ENCODE peak calls at places on chromosomes 4 and X, in five cellular contexts. One of them, this sample, is unnamed.

GRCh38 chr4:126977306-126977705 is 655.5 kb upstream of the INTU start:
- DNase-seq in smooth muscle cell of the brain vasculature: no peak
- DNase-seq in stimulated activated naive CD4-positive, alpha-beta T cell: no peak
- DNase-seq in mammary epithelial cell: no peak
- DNase-seq in heart left ventricle: no peak
- DNase-seq in this sample: no peak

GRCh38 chrX:119407681-119408080 is 8.5 kb downstream of the SLC25A43 start:
- DNase-seq in smooth muscle cell of the brain vasculature: no peak
- DNase-seq in stimulated activated naive CD4-positive, alpha-beta T cell: no peak
- DNase-seq in mammary epithelial cell: no peak
- DNase-seq in heart left ventricle: no peak
- DNase-seq in this sample: no peak

GRCh38 chr4:75137302-75137701 is 204.4 kb downstream of the PARM1 start:
- DNase-seq in smooth muscle cell of the brain vasculature: no peak
- DNase-seq in stimulated activated naive CD4-positive, alpha-beta T cell: no peak
- DNase-seq in mammary epithelial cell: no peak
- DNase-seq in heart left ventricle: no peak
- DNase-seq in this sample: no peak

GRCh38 chr4:87651941-87652340 is 1.9 kb downstream of the DMP1 start:
- DNase-seq in smooth muscle cell of the brain vasculature: no peak
- DNase-seq in stimulated activated naive CD4-positive, alpha-beta T cell: no peak
- DNase-seq in mammary epithelial cell: no peak
- DNase-seq in heart left ventricle: no peak
- DNase-seq in this sample: no peak

GRCh38 chr4:172996571-172997216 is 171.9 kb upstream of the GALNT7 start:
- DNase-seq in smooth muscle cell of the brain vasculature: no peak
- DNase-seq in stimulated activated naive CD4-positive, alpha-beta T cell: no peak
- DNase-seq in mammary epithelial cell: peak; percentile 91
- DNase-seq in heart left ventricle: no peak
- DNase-seq in this sample: no peak

GRCh38 chrX:15930585-15930984 is 76.0 kb upstream of the AP1S2 start:
- DNase-seq in smooth muscle cell of the brain vasculature: no peak
- DNase-seq in stimulated activated naive CD4-positive, alpha-beta T cell: no peak
- DNase-seq in mammary epithelial cell: peak; percentile 45
- DNase-seq in heart left ventricle: no peak
- DNase-seq in this sample: no peak

GRCh38 chr4:3484057-3484973 is 21.2 kb downstream of the DOK7 start:
- DNase-seq in smooth muscle cell of the brain vasculature: no peak
- DNase-seq in stimulated activated naive CD4-positive, alpha-beta T cell: no peak
- DNase-seq in mammary epithelial cell: peak; percentile 87
- DNase-seq in heart left ventricle: peak; percentile 88
- DNase-seq in this sample: no peak

GRCh38 chr4:28391877-28392276 is 1531.2 kb downstream of the STIM2 start:
- DNase-seq in smooth muscle cell of the brain vasculature: no peak
- DNase-seq in stimulated activated naive CD4-positive, alpha-beta T cell: no peak
- DNase-seq in mammary epithelial cell: peak; percentile 29
- DNase-seq in heart left ventricle: no peak
- DNase-seq in this sample: no peak

GRCh38 chrX:17968367-17968766 is 107.3 kb upstream of the RAI2 start:
- DNase-seq in smooth muscle cell of the brain vasculature: no peak
- DNase-seq in stimulated activated naive CD4-positive, alpha-beta T cell: no peak
- DNase-seq in mammary epithelial cell: no peak
- DNase-seq in heart left ventricle: no peak
- DNase-seq in this sample: no peak

GRCh38 chr4:105451346-105451745 is 22.5 kb downstream of the PPA2 start:
- DNase-seq in smooth muscle cell of the brain vasculature: no peak
- DNase-seq in stimulated activated naive CD4-positive, alpha-beta T cell: no peak
- DNase-seq in mammary epithelial cell: no peak
- DNase-seq in heart left ventricle: no peak
- DNase-seq in this sample: no peak

GRCh38 chrX:50971390-50971789 is 60.9 kb downstream of the BMP15 start:
- DNase-seq in smooth muscle cell of the brain vasculature: no peak
- DNase-seq in stimulated activated naive CD4-positive, alpha-beta T cell: no peak
- DNase-seq in mammary epithelial cell: peak; percentile 76
- DNase-seq in heart left ventricle: no peak
- DNase-seq in this sample: no peak

This sample was measured in Panc1.